ENCODE peak calls at places on chromosomes 13 and 19, in nine cellular contexts. L, E, M, W, X, Z, H, D and B are unnamed samples.

GRCh38 chr19:13181747-13182388 is 31.7 kb downstream of the IER2 start:
- DNase-seq in L (peak; percentile 85), E (peak; percentile 61), M (no peak), W (peak; percentile 80), X (no peak), Z (no peak), H (no peak), D (peak; percentile 87), B (no peak)

GRCh38 chr19:13953021-13953531 is 767 bp downstream of the DCAF15 start:
- DNase-seq in L (no peak), E (peak; percentile 57), M (no peak), W (no peak), X (no peak), Z (no peak), H (no peak), D (no peak), B (peak; percentile 33)

GRCh38 chr13:42041017-42041683 is 7.3 kb upstream of the DGKH start:
- DNase-seq in L (peak; percentile 53), E (peak; percentile 46), M (no peak), W (peak; percentile 80), X (no peak), Z (no peak), H (peak; percentile 48), D (peak; percentile 60), B (peak; percentile 73)

GRCh38 chr13:89541091-89542030 is 1806.1 kb upstream of the MIR17HG start:
- DNase-seq in L (no peak), E (no peak), M (no peak), W (no peak), X (no peak), Z (no peak), H (no peak), D (no peak), B (no peak)

GRCh38 chr13:78981913-78982312 is 323.0 kb upstream of the OBI1 start:
- DNase-seq in L (no peak), E (no peak), M (no peak), W (no peak), X (no peak), Z (no peak), H (no peak), D (no peak), B (no peak)

GRCh38 chr13:41694902-41695301 is 237.6 kb downstream of the RGCC start:
- DNase-seq in L (peak; percentile 21), E (peak; percentile 98), M (no peak), W (no peak), X (peak; percentile 27), Z (no peak), H (peak; percentile 29), D (peak; percentile 80), B (peak; percentile 75)

GRCh38 chr13:86051134-86052103 is 252.2 kb upstream of the SLITRK6 start:
- DNase-seq in L (no peak), E (no peak), M (no peak), W (no peak), X (no peak), Z (no peak), H (no peak), D (no peak), B (peak; percentile 27)

GRCh38 chr13:113162783-113163685 is 4.6 kb downstream of the PROZ start:
- DNase-seq in L (no peak), E (no peak), M (no peak), W (no peak), X (no peak), Z (no peak), H (no peak), D (no peak), B (no peak)

GRCh38 chr13:28819046-28819747 is 942 bp upstream of the MTUS2 start:
- DNase-seq in L (no peak), E (peak; percentile 17), M (peak; percentile 75), W (no peak), X (no peak), Z (no peak), H (no peak), D (peak; percentile 45), B (peak; percentile 26)

GRCh38 chr19:7191946-7192691 is 102.1 kb downstream of the INSR start:
- DNase-seq in L (no peak), E (no peak), M (no peak), W (no peak), X (no peak), Z (no peak), H (no peak), D (no peak), B (no peak)

GRCh38 chr13:84032116-84032515 is 149.8 kb upstream of the SLITRK1 start:
- DNase-seq in L (no peak), E (no peak), M (no peak), W (no peak), X (no peak), Z (no peak), H (no peak), D (no peak), B (no peak)

GRCh38 chr19:35790981-35791813 is 15.8 kb downstream of the ARHGAP33 start:
- DNase-seq in L (no peak), E (no peak), M (no peak), W (no peak), X (no peak), Z (no peak), H (no peak), D (no peak), B (no peak)

GRCh38 chr13:80945328-80945727 is 604.4 kb upstream of the SPRY2 start:
- DNase-seq in L (no peak), E (peak; percentile 14), M (no peak), W (no peak), X (no peak), Z (no peak), H (no peak), D (no peak), B (no peak)

GRCh38 chr19:2603320-2603719 is 99.2 kb downstream of the GNG7 start:
- DNase-seq in L (peak; percentile 61), E (peak; percentile 30), M (no peak), W (peak; percentile 81), X (no peak), Z (no peak), H (no peak), D (peak; percentile 77), B (no peak)

GRCh38 chr13:67742478-67742877 is 512.3 kb upstream of the PCDH9 start:
- DNase-seq in L (no peak), E (no peak), M (no peak), W (no peak), X (no peak), Z (no peak), H (no peak), D (no peak), B (no peak)

GRCh38 chr13:50149932-50150331 is 134.7 kb downstream of the KCNRG start:
- DNase-seq in L (peak; percentile 40), E (no peak), M (no peak), W (no peak), X (no peak), Z (no peak), H (no peak), D (no peak), B (no peak)

GRCh38 chr19:34713262-34713637 is 20.8 kb upstream of the ZNF181 start:
- DNase-seq in L (no peak), E (no peak), M (no peak), W (no peak), X (no peak), Z (no peak), H (no peak), D (no peak), B (no peak)

GRCh38 chr13:79457948-79458347 is 23.0 kb upstream of the NDFIP2 start:
- DNase-seq in L (no peak), E (peak; percentile 77), M (no peak), W (no peak), X (no peak), Z (no peak), H (no peak), D (no peak), B (peak; percentile 58)

GRCh38 chr13:75485286-75486062 is 3.5 kb upstream of the TBC1D4 start:
- DNase-seq in L (no peak), E (no peak), M (no peak), W (no peak), X (no peak), Z (no peak), H (no peak), D (no peak), B (no peak)

GRCh38 chr13:75481176-75482069 is 546 bp downstream of the TBC1D4 start:
- DNase-seq in L (peak; percentile 22), E (peak; percentile 28), M (no peak), W (peak; percentile 73), X (no peak), Z (no peak), H (peak; percentile 31), D (peak; percentile 53), B (no peak)

GRCh38 chr13:75480691-75481175 is 1.2 kb downstream of the TBC1D4 start:
- DNase-seq in L (peak; percentile 44), E (peak; percentile 63), M (no peak), W (peak; percentile 65), X (peak; percentile 16), Z (no peak), H (peak; percentile 77), D (peak; percentile 52), B (peak; percentile 85)

GRCh38 chr13:75482070-75482819 is at the start of gene TBC1D4:
- DNase-seq in L (peak; percentile 84), E (peak; percentile 93), M (peak; percentile 94), W (peak; percentile 92), X (peak; percentile 60), Z (no peak), H (peak; percentile 88), D (peak; percentile 91), B (no peak)

DNA sequence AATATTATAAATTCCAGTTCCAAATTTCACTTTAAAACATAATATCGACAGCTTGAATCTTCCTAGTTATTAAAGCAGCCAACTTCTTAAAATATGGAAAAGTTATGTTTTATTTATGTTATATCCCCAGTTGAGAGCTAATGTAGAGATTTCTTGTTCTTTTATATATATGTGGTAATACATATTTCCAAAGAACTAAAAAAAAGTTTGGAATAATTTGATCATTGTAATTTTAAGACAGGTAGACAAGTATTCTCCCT is 781 bp upstream of the TBC1D4 start:
- DNase-seq in L (no peak), E (no peak), M (no peak), W (no peak), X (no peak), Z (no peak), H (no peak), D (no peak), B (no peak)
- H3K27ac ChIP-seq in L (peak overlapping the region; percentile 95), E (no peak overlapping the region), M (peak overlapping the region; percentile 83), W (peak overlapping the region; percentile 90), X (peak overlapping the region; percentile 82), Z (peak overlapping the region; percentile 72), H (no peak overlapping the region), D (no peak overlapping the region), B (no peak overlapping the region)

GRCh38 chr19:46789371-46789770 is 977 bp upstream of the SLC1A5 start:
- DNase-seq in L (no peak), E (no peak), M (no peak), W (no peak), X (no peak), Z (no peak), H (no peak), D (no peak), B (no peak)
- H3K4me1 ChIP-seq in L (peaks cover 46% of the 10 kb centered on the region), E (peaks cover 10% of the 10 kb centered on the region), M (peaks cover 48% of the 10 kb centered on the region), W (peaks cover 39% of the 10 kb centered on the region), X (peaks cover 22% of the 10 kb centered on the region), Z (peaks cover 26% of the 10 kb centered on the region), H (peaks cover 12% of the 10 kb centered on the region), D (no peaks in the 10 kb centered on the region), B (peaks cover 4% of the 10 kb centered on the region)

GRCh38 chr13:73767747-73768315 is 366.4 kb downstream of the KLF12 start:
- DNase-seq in L (no peak), E (no peak), M (no peak), W (no peak), X (no peak), Z (no peak), H (no peak), D (no peak), B (no peak)
- H3K27ac ChIP-seq in L (peak overlapping the region; percentile 79), E (no peak overlapping the region), M (peak overlapping the region; percentile 66), W (peak overlapping the region; percentile 77), X (no peak overlapping the region), Z (no peak overlapping the region), H (peak overlapping the region; percentile 12), D (peak overlapping the region; percentile 61), B (no peak overlapping the region)

GRCh38 chr13:114341003-114341777 is 26.9 kb downstream of the CHAMP1 start:
- DNase-seq in L (no peak), E (no peak), M (no peak), W (no peak), X (no peak), Z (no peak), H (no peak), D (no peak), B (no peak)
- H3K4me1 ChIP-seq in L (no peaks in the 10 kb centered on the region), E (no peaks in the 10 kb centered on the region), M (peaks cover 4% of the 10 kb centered on the region), W (no peaks in the 10 kb centered on the region), X (no peaks in the 10 kb centered on the region), Z (no peaks in the 10 kb centered on the region), H (no peaks in the 10 kb centered on the region), D (no peaks in the 10 kb centered on the region), B (no peaks in the 10 kb centered on the region)